ENCODE peak calls at places on chromosomes 13 and 19, in eight cellular contexts. T is fibroblast of lung, J is K562, C is HCT116, I is colonic mucosa, K is neuronal stem cell, S is mesendoderm, F is SK-N-SH. P is an unnamed sample.

GRCh38 chr19:41299755-41300089 is 10.2 kb upstream of the CCDC97 start:
- DNase-seq in J (no peak), S (no peak), T (peak; percentile 63), F (no peak), I (no peak), K (no peak), C (no peak), P (no peak)

GRCh38 chr13:94389544-94390351 is 89.7 kb downstream of the DCT start:
- DNase-seq in K (no peak), C (no peak), F (no peak), J (no peak), I (no peak), T (no peak), S (no peak), P (no peak)

GRCh38 chr19:53333071-53333465 is 481 bp upstream of the ZNF845 start:
- DNase-seq in C (no peak), T (peak; percentile 66), S (peak; percentile 85), K (no peak), I (no peak), F (peak; percentile 61), J (no peak), P (peak; percentile 87)

GRCh38 chr13:44373601-44374347 is at the start of gene SERP2:
- DNase-seq in C (no peak), T (peak; percentile 34), I (no peak), J (no peak), S (peak; percentile 76), F (peak; percentile 97), K (peak; percentile 41), P (peak; percentile 91)

GRCh38 chr13:107466326-107466725 is 749.0 kb downstream of the LIG4 start:
- DNase-seq in T (peak; percentile 88), S (peak; percentile 93), F (no peak), C (no peak), J (no peak), I (no peak), K (no peak), P (peak; percentile 52)

GRCh38 chr13:33940898-33941297 is 122.9 kb downstream of the RFC3 start:
- DNase-seq in T (no peak), C (no peak), F (no peak), S (peak; percentile 68), I (no peak), J (no peak), K (peak; percentile 17), P (peak; percentile 52)

GRCh38 chr13:43232866-43233265 is 209.5 kb downstream of the DNAJC15 start:
- DNase-seq in K (no peak), I (no peak), J (no peak), S (no peak), T (peak; percentile 71), C (no peak), F (no peak), P (no peak)

GRCh38 chr19:31372245-31372781 is 23.1 kb upstream of the TSHZ3 start:
- DNase-seq in K (no peak), C (no peak), S (no peak), J (no peak), T (no peak), F (no peak), I (no peak), P (no peak)

GRCh38 chr19:54638683-54639082 is 8.4 kb downstream of the LILRB1 start:
- DNase-seq in T (no peak), I (no peak), J (no peak), C (no peak), K (no peak), S (no peak), F (no peak), P (no peak)

GRCh38 chr13:25281193-25281936 is 5.9 kb downstream of the MTMR6 start:
- DNase-seq in J (no peak), S (no peak), C (no peak), T (no peak), F (no peak), I (no peak), K (no peak), P (no peak)

GRCh38 chr13:29458419-29458818 is 137.1 kb downstream of the SLC7A1 start:
- DNase-seq in T (peak; percentile 70), C (no peak), S (no peak), F (no peak), I (no peak), K (no peak), J (no peak), P (no peak)

GRCh38 chr13:111954681-111955411 is 112.1 kb upstream of the SOX1 start:
- DNase-seq in F (no peak), K (no peak), C (peak; percentile 36), S (peak; percentile 34), J (no peak), T (no peak), I (no peak), P (peak; percentile 68)

DNA sequence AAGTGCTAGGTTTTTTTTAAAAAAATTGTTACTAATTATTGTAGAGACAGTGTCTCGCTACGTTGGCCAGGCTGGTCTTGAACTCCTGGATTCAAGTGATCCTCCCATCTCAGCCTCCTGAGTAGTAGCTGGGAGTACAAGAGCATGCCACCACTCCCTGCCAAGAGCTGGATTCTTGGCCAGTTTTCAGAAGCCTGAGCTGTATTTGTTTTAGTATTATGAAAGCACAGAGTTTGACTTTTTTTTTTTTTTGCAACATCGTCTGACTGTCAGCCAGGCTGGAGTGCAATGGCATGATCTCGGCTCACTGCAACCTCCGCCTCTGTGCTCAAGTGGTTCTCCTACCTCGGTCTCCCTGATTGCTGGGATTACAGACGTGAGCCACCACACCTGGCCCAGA is 7.0 kb downstream of the ARMC6 start:
- DNase-seq in F (no peak), J (no peak), S (no peak), T (peak; percentile 65), I (peak; percentile 38), C (no peak), K (no peak), P (no peak)
- H3K9ac ChIP-seq in F (no peak overlapping the region), J (no peak overlapping the region), S (no peak overlapping the region), T (no peak overlapping the region), I (no peak overlapping the region), C (no peak overlapping the region), K (no peak overlapping the region), P (no peak overlapping the region)

DNA sequence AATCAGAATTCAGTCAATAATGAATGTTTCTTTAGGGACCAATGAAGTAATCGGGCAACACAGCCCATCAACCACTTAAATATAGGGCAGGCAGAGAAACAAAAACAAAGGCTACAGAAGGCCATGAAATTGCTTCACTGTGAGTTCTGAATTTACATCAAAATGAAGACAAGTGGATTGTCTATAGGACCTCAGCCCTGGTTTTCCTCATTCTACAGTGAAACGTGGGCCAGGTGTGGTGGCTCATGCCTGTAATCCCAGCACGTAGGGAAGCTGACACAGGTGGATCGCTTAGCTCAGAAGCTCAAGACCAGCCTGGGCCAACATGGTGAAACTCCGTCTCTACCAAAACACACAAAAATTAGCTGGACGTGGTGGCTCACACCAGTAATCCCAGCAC is 416.0 kb downstream of the KLF12 start:
- DNase-seq in J (no peak), K (no peak), I (no peak), T (no peak), C (no peak), F (no peak), S (no peak), P (no peak)
- H3K4me1 ChIP-seq in J (no peaks in the 10 kb centered on the region), K (no peaks in the 10 kb centered on the region), I (no peaks in the 10 kb centered on the region), T (no peaks in the 10 kb centered on the region), C (peaks cover 10% of the 10 kb centered on the region), F (peaks cover 10% of the 10 kb centered on the region), S (no peaks in the 10 kb centered on the region), P (peaks cover 9% of the 10 kb centered on the region)

DNA sequence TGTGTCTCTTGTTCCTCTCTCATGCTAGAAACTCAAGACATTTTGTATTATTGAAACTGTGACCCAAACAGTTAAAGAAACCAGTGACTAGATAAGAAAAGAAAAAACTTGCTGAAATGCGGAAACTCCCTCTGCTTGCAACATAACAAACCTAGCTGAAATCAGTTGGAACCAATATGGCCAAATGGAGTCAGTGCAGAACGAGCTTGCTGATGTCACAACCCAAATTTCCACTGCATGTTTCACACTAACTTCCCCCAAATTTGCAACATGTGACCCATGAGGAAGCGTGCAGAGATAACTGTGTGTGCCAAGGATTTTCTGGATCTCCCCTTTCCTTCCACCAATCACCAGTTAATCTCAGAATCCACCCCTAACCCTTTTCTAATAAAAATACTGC is 208.0 kb downstream of the DLEU7 start:
- DNase-seq in C (no peak), K (no peak), T (no peak), I (no peak), S (peak; percentile 5), J (no peak), F (no peak), P (no peak)
- H3K9ac ChIP-seq in C (no peak overlapping the region), K (no peak overlapping the region), T (no peak overlapping the region), I (no peak overlapping the region), S (no peak overlapping the region), J (no peak overlapping the region), F (no peak overlapping the region), P (no peak overlapping the region)

GRCh38 chr19:18419195-18419698 is at the start of gene SSBP4:
- DNase-seq in I (peak; percentile 74), C (no peak), T (peak; percentile 75), F (peak; percentile 97), J (peak; percentile 84), K (peak; percentile 76), S (peak; percentile 86), P (peak; percentile 88)

GRCh38 chr19:18418725-18419194 is 438 bp upstream of the SSBP4 start:
- DNase-seq in S (no peak), F (no peak), I (peak; percentile 62), J (no peak), T (no peak), K (no peak), C (no peak), P (no peak)

GRCh38 chr19:18420931-18421330 is 1.7 kb downstream of the SSBP4 start:
- DNase-seq in C (no peak), S (no peak), I (no peak), K (no peak), J (no peak), F (no peak), T (no peak), P (no peak)

GRCh38 chr19:18421371-18421959 is 2.3 kb downstream of the SSBP4 start:
- DNase-seq in S (no peak), T (no peak), C (no peak), I (no peak), K (no peak), J (no peak), F (no peak), P (no peak)

DNA sequence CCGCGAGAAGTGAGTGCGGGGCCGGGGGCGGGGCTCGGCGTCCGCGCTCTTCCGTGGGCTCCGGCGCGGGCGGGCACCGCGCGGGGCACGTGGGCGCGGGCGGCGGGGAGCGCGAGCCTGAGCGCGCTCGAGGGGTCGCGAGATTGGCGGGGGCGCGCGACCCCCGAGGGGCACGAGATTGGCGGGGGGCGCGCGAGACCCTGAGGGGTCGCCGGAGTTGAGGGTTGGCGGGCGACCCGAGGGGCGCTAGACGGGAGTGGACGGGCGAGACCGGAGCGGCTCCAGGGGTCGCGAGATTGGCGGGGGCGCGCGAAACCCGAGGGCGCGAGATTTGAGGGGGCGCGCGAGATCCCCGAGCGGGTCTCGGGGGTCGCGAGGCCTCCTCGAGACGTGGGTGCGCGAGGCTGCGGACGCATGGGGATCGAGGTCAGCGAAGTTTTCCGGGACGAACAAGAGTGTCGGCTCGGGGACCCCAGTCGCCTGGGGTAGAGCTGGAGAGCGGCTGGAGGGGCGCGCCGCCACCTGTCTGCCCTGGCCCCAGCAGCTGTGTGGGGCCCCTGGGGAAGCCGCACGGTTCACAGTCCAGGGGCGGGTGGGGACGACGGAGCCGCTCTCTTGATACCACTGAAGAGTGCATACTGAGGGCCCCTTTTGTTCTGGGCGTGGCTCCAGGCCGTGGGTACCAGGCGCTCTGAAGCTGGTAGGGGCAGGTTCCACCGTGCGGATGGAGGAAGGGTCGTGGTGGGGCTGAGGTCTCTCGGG is 682 bp downstream of the SSBP4 start:
- DNase-seq in C (no peak), F (peak; percentile 79), K (no peak), I (peak; percentile 74), T (no peak), S (no peak), J (peak; percentile 54), P (peak; percentile 67)
- H3K4me1 ChIP-seq in C (peaks cover 80% of the 10 kb centered on the region), F (peaks cover 35% of the 10 kb centered on the region), K (peaks cover 39% of the 10 kb centered on the region), I (peaks cover 28% of the 10 kb centered on the region), T (peaks cover 39% of the 10 kb centered on the region), S (peaks cover 7% of the 10 kb centered on the region), J (peaks cover 47% of the 10 kb centered on the region), P (no peaks in the 10 kb centered on the region)

P was measured in endodermal cell.